ENCODE peak calls at places on chromosomes 12 and 14, in five cellular contexts. W, V, M, T and Y are unnamed samples.

GRCh38 chr12:114186241-114187002 is 219.5 kb downstream of the TBX5 start:
- DNase-seq in W (peak; percentile 23), V (no peak), M (no peak), T (peak; percentile 53), Y (peak; percentile 85)

GRCh38 chr14:32397871-32398640 is 69.0 kb downstream of the AKAP6 start:
- DNase-seq in W (no peak), V (peak; percentile 50), M (no peak), T (no peak), Y (no peak)

GRCh38 chr12:58665375-58665774 is 254.9 kb downstream of the LRIG3 start:
- DNase-seq in W (no peak), V (no peak), M (no peak), T (no peak), Y (no peak)

GRCh38 chr14:51860164-51860835 is at the start of gene GNG2:
- DNase-seq in W (peak; percentile 56), V (peak; percentile 83), M (peak; percentile 19), T (peak; percentile 62), Y (peak; percentile 69)

GRCh38 chr14:22545842-22546721 is 42.9 kb downstream of the DAD1 start:
- DNase-seq in W (no peak), V (peak; percentile 93), M (no peak), T (no peak), Y (no peak)

GRCh38 chr12:112971248-112971647 is 7.1 kb upstream of the OAS2 start:
- DNase-seq in W (no peak), V (no peak), M (no peak), T (no peak), Y (no peak)

GRCh38 chr14:69629225-69630127 is 18.1 kb downstream of the SUSD6 start:
- DNase-seq in W (no peak), V (no peak), M (no peak), T (no peak), Y (no peak)

GRCh38 chr12:113238309-113238708 is 17.0 kb downstream of the TPCN1 start:
- DNase-seq in W (no peak), V (no peak), M (no peak), T (no peak), Y (no peak)

GRCh38 chr12:26152507-26153102 is 27.8 kb upstream of the BHLHE41 start:
- DNase-seq in W (no peak), V (peak; percentile 18), M (peak; percentile 78), T (no peak), Y (no peak)

GRCh38 chr12:79415754-79416435 is 274.9 kb downstream of the PAWR start:
- DNase-seq in W (no peak), V (peak; percentile 35), M (peak; percentile 61), T (no peak), Y (no peak)

GRCh38 chr14:105368426-105368825 is 29.9 kb upstream of the TEX22 start:
- DNase-seq in W (no peak), V (no peak), M (no peak), T (no peak), Y (no peak)

GRCh38 chr12:79993106-79993862 is 58.4 kb upstream of the PPP1R12A start:
- DNase-seq in W (no peak), V (no peak), M (no peak), T (no peak), Y (peak; percentile 49)

GRCh38 chr14:104358528-104359300 is 220.3 kb downstream of the KIF26A start:
- DNase-seq in W (no peak), V (no peak), M (no peak), T (no peak), Y (peak; percentile 15)

GRCh38 chr14:64764641-64765520 is 60.7 kb downstream of the PLEKHG3 start:
- DNase-seq in W (peak; percentile 86), V (peak; percentile 86), M (peak; percentile 88), T (peak; percentile 86), Y (peak; percentile 90)

GRCh38 chr12:115000038-115000437 is 316.1 kb upstream of the TBX3 start:
- DNase-seq in W (no peak), V (peak; percentile 32), M (peak; percentile 96), T (no peak), Y (no peak)

GRCh38 chr14:22556021-22556989 is 32.7 kb downstream of the DAD1 start:
- DNase-seq in W (no peak), V (peak; percentile 87), M (no peak), T (no peak), Y (no peak)

DNA sequence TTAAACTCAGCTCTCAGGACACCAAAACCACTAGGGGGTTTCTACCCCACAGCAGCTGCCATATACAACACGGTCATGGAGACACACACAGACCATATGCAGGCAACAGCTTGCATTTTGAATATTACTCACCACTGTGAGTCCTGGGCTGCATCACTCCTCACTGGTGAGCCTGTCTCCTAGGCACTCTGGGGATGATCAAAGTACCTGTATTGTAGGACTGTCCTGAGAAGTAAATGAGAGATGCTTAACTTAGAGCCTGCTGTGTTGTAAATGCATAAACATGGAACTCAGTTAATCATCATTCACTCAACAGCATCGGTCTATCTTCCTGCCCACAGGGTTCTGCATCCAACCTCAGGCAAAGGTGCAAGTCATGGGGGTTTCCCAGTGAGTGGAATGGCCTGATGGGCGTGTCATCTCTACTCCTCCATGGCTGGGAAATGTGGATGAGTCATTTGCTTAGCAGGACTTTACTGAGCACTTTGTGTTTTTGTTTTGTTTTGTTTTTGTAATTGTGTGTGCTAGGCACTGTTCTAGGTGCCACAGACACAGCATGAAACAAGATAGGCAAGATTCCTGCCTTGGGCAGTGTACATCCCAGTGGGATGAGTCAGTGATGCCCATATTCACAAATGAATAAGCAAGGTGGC is 1141.2 kb upstream of the TMEM132C start:
- DNase-seq in W (no peak), V (peak; percentile 53), M (peak; percentile 94), T (no peak), Y (no peak)
- H2BK12ac ChIP-seq in W (no peak overlapping the region), V (no peak overlapping the region), M (no peak overlapping the region), T (no peak overlapping the region), Y (no peak overlapping the region)

DNA sequence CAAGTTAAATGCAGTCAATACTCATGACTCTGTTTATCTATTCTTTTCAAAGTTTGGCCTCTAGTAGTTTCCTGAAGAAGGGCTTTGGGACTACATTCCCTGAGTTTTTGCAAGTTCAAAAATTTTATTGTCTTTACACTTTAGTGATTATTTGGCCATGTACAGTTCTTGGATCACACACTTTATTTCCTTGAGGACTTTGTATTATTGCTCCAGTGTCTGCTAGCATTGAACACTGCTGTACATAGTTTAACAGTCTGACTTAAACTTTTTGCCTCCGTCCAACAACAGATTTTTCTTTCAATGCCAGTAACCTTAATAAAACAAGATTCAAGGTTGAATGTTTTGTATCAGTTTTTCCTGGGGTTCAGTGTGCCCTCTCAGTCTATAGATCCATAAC is 132.3 kb downstream of the DERA start:
- DNase-seq in W (no peak), V (no peak), M (no peak), T (no peak), Y (no peak)
- H2BK12ac ChIP-seq in W (no peak overlapping the region), V (no peak overlapping the region), M (no peak overlapping the region), T (no peak overlapping the region), Y (no peak overlapping the region)

GRCh38 chr12:56152132-56152755 is at the start of gene MYL6B:
- DNase-seq in W (peak; percentile 86), V (peak; percentile 94), M (peak; percentile 96), T (peak; percentile 91), Y (peak; percentile 94)

GRCh38 chr12:56154246-56154771 is 1.9 kb downstream of the MYL6B start:
- DNase-seq in W (no peak), V (no peak), M (no peak), T (no peak), Y (no peak)

GRCh38 chr12:56153291-56154065 is 1.1 kb downstream of the MYL6B start:
- DNase-seq in W (no peak), V (no peak), M (no peak), T (no peak), Y (no peak)

GRCh38 chr12:56151672-56152131 is 685 bp upstream of the MYL6B start:
- DNase-seq in W (no peak), V (no peak), M (peak; percentile 79), T (peak; percentile 77), Y (peak; percentile 83)

DNA sequence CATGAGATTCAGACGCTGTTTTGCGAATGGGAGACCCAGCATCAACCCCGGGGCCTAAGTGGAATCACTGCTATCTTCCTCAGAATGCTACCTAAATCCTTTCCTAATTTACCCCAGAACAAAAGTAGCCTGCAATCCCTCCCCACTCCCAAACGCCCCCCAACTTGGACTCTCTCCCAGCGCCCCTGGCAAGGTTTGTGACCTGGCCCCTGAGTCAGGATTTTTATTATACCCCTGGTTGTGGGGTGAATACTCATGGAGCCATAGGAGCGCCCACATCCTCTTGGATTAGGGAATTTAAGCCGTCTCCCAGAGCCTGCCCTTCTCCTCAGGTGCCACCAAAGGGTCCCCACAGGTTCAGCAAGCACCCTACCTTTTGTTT is 360 bp downstream of the MYL6B start:
- DNase-seq in W (no peak), V (no peak), M (no peak), T (no peak), Y (no peak)
- H2BK12ac ChIP-seq in W (no peak overlapping the region), V (no peak overlapping the region), M (no peak overlapping the region), T (no peak overlapping the region), Y (no peak overlapping the region)

DNA sequence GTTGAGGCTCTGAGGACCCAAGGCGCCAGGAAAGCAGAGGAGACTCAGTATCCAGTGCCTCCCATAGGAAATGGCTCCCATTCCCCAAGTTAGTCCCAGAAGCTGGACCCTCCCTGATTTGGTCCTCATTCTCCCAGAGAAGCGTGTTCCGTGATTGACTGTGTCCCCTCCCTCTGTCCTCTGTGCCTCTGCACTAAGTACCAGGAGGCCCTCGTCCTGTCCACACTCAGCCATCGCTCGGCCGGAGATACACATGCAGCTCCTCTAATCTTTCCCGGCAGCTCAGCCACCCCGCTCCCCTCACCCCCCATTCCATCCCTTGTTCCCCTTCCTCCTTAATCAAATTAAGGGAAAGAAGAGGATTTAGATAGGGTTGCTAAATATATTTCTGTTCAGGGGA is 28.3 kb upstream of the ATP2A2 start:
- DNase-seq in W (no peak), V (no peak), M (no peak), T (no peak), Y (peak; percentile 22)
- H2BK12ac ChIP-seq in W (no peak overlapping the region), V (no peak overlapping the region), M (no peak overlapping the region), T (no peak overlapping the region), Y (no peak overlapping the region)

GRCh38 chr12:118344829-118345228 is 27.9 kb downstream of the TAOK3 start:
- DNase-seq in W (no peak), V (no peak), M (no peak), T (no peak), Y (no peak)
- H2BK12ac ChIP-seq in W (no peak overlapping the region), V (no peak overlapping the region), M (no peak overlapping the region), T (no peak overlapping the region), Y (no peak overlapping the region)